ENCODE peak calls at places on chromosomes 13 and 19, in six cellular contexts. K is NCI-H748 treated with DMSO at 0.1 percent for 48 hours; L is globus pallidus; N is SK-MEL-5; O is psoas muscle; J is CD4-positive, alpha-beta T cell. V is an unnamed sample.

GRCh38 chr19:48991823-48992570 is 1.1 kb downstream of the GYS1 start:
- DNase-seq in K (no peak), L (no peak), N (peak), O (peak), J (no peak), V (no peak)

GRCh38 chr13:50230365-50230978 is 215.2 kb downstream of the KCNRG start:
- DNase-seq in K (no peak), L (no peak), N (no peak), O (no peak), J (no peak), V (no peak)

GRCh38 chr13:27712421-27712820 is 79.9 kb upstream of the GSX1 start:
- DNase-seq in K (no peak), L (no peak), N (peak), O (no peak), J (peak), V (no peak)

GRCh38 chr13:60540276-60540675 is 143.3 kb downstream of the TDRD3 start:
- DNase-seq in K (no peak), L (no peak), N (no peak), O (no peak), J (no peak), V (no peak)

GRCh38 chr19:2054763-2055162 is 3.7 kb upstream of the MKNK2 start:
- DNase-seq in K (no peak), L (no peak), N (no peak), O (no peak), J (no peak), V (no peak)

GRCh38 chr13:93875527-93875926 is 604.0 kb downstream of the DCT start:
- DNase-seq in K (no peak), L (no peak), N (no peak), O (no peak), J (no peak), V (no peak)

GRCh38 chr19:35292986-35293732 is 1.2 kb downstream of the MAG start:
- DNase-seq in K (no peak), L (peak), N (no peak), O (no peak), J (no peak), V (no peak)

GRCh38 chr13:80979035-80979641 is 638.2 kb upstream of the SPRY2 start:
- DNase-seq in K (peak), L (peak), N (peak), O (no peak), J (no peak), V (no peak)

GRCh38 chr19:7311911-7312310 is 17.7 kb upstream of the INSR start:
- DNase-seq in K (no peak), L (no peak), N (no peak), O (no peak), J (no peak), V (no peak)

GRCh38 chr13:50079278-50080157 is 64.3 kb downstream of the KCNRG start:
- DNase-seq in K (no peak), L (no peak), N (no peak), O (no peak), J (no peak), V (no peak)

GRCh38 chr19:362154-362553 is 17.6 kb upstream of the MIER2 start:
- DNase-seq in K (no peak), L (no peak), N (no peak), O (no peak), J (no peak), V (peak)

GRCh38 chr13:103965506-103966243 is 899.5 kb upstream of the SLC10A2 start:
- DNase-seq in K (no peak), L (no peak), N (no peak), O (no peak), J (no peak), V (no peak)

V was measured in type B pancreatic cell.